ENCODE peak calls at places on chromosomes 7 and 10, in four cellular contexts. H is effector CD4-positive, alpha-beta T cell; Q is midbrain; O is fibroblast of the conjunctiva. I is an unnamed sample.

GRCh38 chr7:26321440-26321839 is 29.8 kb downstream of the SNX10 start:
- DNase-seq in H (no peak), O (no peak), Q (no peak), I (no peak)

GRCh38 chr7:143898810-143899209 is 3.2 kb downstream of the TCAF1 start:
- DNase-seq in Q (no peak), H (no peak), O (no peak), I (no peak)

GRCh38 chr7:80833289-80834104 is 85.4 kb downstream of the SEMA3C start:
- DNase-seq in Q (no peak), H (no peak), O (no peak), I (no peak)

GRCh38 chr10:102642553-102643345 is 1.5 kb upstream of the TRIM8 start:
- DNase-seq in Q (peak), O (peak), H (peak), I (peak)

GRCh38 chr10:72124984-72125383 is 36.6 kb upstream of the SPOCK2 start:
- DNase-seq in H (no peak), O (peak), Q (peak), I (no peak)

GRCh38 chr10:116371737-116372136 is 47.5 kb downstream of the CCDC172 start:
- DNase-seq in O (peak), H (no peak), Q (no peak), I (no peak)

GRCh38 chr7:134549366-134549765 is 456 bp downstream of the AKR1B15 start:
- DNase-seq in Q (no peak), H (no peak), O (no peak), I (no peak)

GRCh38 chr10:122490268-122490667 is 28.9 kb downstream of the HTRA1 start:
- DNase-seq in Q (no peak), H (no peak), O (no peak), I (no peak)

GRCh38 chr10:132978542-132978941 is 36.2 kb upstream of the CFAP46 start:
- DNase-seq in H (no peak), O (no peak), Q (no peak), I (no peak)

GRCh38 chr10:6055929-6056328 is 6.2 kb downstream of the IL2RA start:
- DNase-seq in H (no peak), O (no peak), Q (no peak), I (no peak)

GRCh38 chr7:77353407-77353721 is 62.8 kb downstream of the GSAP start:
- DNase-seq in Q (no peak), H (no peak), O (no peak), I (no peak)

GRCh38 chr10:62109532-62110293 is 158.9 kb downstream of the RTKN2 start:
- DNase-seq in O (no peak), Q (no peak), H (no peak), I (no peak)

GRCh38 chr7:80273327-80273726 is 138.7 kb downstream of the GNAI1 start:
- DNase-seq in Q (no peak), H (no peak), O (no peak), I (no peak)

GRCh38 chr7:30752979-30753378 is 1.0 kb downstream of the INMT start:
- DNase-seq in O (peak), Q (no peak), H (no peak), I (no peak)

GRCh38 chr10:80471715-80472233 is 17.7 kb downstream of the TSPAN14 start:
- DNase-seq in H (no peak), Q (no peak), O (no peak), I (no peak)

GRCh38 chr7:50628469-50629084 is 63.4 kb upstream of the DDC start:
- DNase-seq in O (no peak), Q (no peak), H (no peak), I (no peak)

GRCh38 chr10:99345350-99345749 is 16.2 kb downstream of the CNNM1 start:
- DNase-seq in Q (no peak), H (no peak), O (no peak), I (no peak)